ENCODE peak calls at places on chromosome 19, in four cellular contexts. G is breast epithelium, E is testis, T is epithelial cell of esophagus. M is an unnamed sample.

GRCh38 chr19:3336680-3337523 is 29.5 kb upstream of the NFIC start:
- DNase-seq in G (peak; percentile 97), E (peak; percentile 95), T (peak; percentile 34), M (peak; percentile 90)

GRCh38 chr19:49889687-49890348 is 6.9 kb downstream of the IL4I1 start:
- DNase-seq in G (peak; percentile 66), E (peak; percentile 79), T (peak; percentile 78), M (peak; percentile 86)

GRCh38 chr19:1000095-1000494 is at the start of gene GRIN3B:
- DNase-seq in G (peak; percentile 69), E (peak; percentile 67), T (peak; percentile 76), M (peak; percentile 77)

GRCh38 chr19:34313188-34313587 is 51.8 kb upstream of the GPI start:
- DNase-seq in G (no peak), E (no peak), T (peak; percentile 82), M (no peak)

GRCh38 chr19:43300876-43301765 is 31.8 kb upstream of the PSG9 start:
- DNase-seq in G (no peak), E (no peak), T (peak; percentile 79), M (no peak)

GRCh38 chr19:10316229-10317044 is 622 bp upstream of the FDX2 start:
- DNase-seq in G (no peak), E (peak; percentile 51), T (no peak), M (peak; percentile 51)

GRCh38 chr19:39197808-39198207 is 1.0 kb downstream of the NCCRP1 start:
- DNase-seq in G (no peak), E (no peak), T (peak; percentile 38), M (no peak)

GRCh38 chr19:18338471-18339001 is 1.9 kb upstream of the PGPEP1 start:
- DNase-seq in G (no peak), E (no peak), T (no peak), M (no peak)

GRCh38 chr19:1407662-1408299 is 395 bp downstream of the DAZAP1 start:
- DNase-seq in G (no peak), E (no peak), T (peak; percentile 47), M (peak; percentile 79)

GRCh38 chr19:17450264-17451075 is 2.0 kb upstream of the TMEM221 start:
- DNase-seq in G (no peak), E (no peak), T (peak; percentile 98), M (no peak)

GRCh38 chr19:4841366-4841704 is 9.8 kb upstream of the TICAM1 start:
- DNase-seq in G (no peak), E (no peak), T (no peak), M (no peak)

GRCh38 chr19:42683917-42684513 is 56.3 kb downstream of the PSG3 start:
- DNase-seq in G (no peak), E (peak; percentile 60), T (peak; percentile 41), M (no peak)

GRCh38 chr19:15260939-15261338 is 28.7 kb upstream of the EPHX3 start:
- DNase-seq in G (no peak), E (no peak), T (no peak), M (no peak)

GRCh38 chr19:49119411-49120324 is at the start of gene PPFIA3:
- DNase-seq in G (peak; percentile 72), E (peak; percentile 77), T (peak; percentile 60), M (peak; percentile 69)

GRCh38 chr19:58474291-58474996 is 1.7 kb upstream of the ZNF446 start:
- DNase-seq in G (no peak), E (no peak), T (no peak), M (no peak)